ENCODE peak calls at places on chromosomes 2 and 18, in five cellular contexts. D is LoVo, Y is left kidney, F is H9, O is AG08396. V is an unnamed sample.

GRCh38 chr2:200306969-200307811 is 697 bp downstream of the SPATS2L start:
- DNase-seq in D (peak), Y (peak), F (peak), O (peak), V (peak)

GRCh38 chr2:127721978-127722355 is 20.7 kb downstream of the SFT2D3 start:
- DNase-seq in D (no peak), Y (no peak), F (no peak), O (no peak), V (no peak)

GRCh38 chr18:68299906-68300305 is 415.0 kb downstream of the TMX3 start:
- DNase-seq in D (no peak), Y (no peak), F (no peak), O (no peak), V (no peak)

GRCh38 chr2:88452151-88452851 is at the start of gene FOXI3:
- DNase-seq in D (no peak), Y (peak), F (peak), O (no peak), V (no peak)

GRCh38 chr2:158112971-158113370 is 11.3 kb downstream of the UPP2 start:
- DNase-seq in D (no peak), Y (no peak), F (no peak), O (no peak), V (no peak)

GRCh38 chr2:11896386-11896785 is 150.0 kb downstream of the LPIN1 start:
- DNase-seq in D (no peak), Y (no peak), F (no peak), O (no peak), V (no peak)

GRCh38 chr2:88828397-88829137 is 137.1 kb downstream of the RPIA start:
- DNase-seq in D (no peak), Y (no peak), F (no peak), O (no peak), V (no peak)

GRCh38 chr2:50181212-50181611 is 850.7 kb downstream of the NRXN1 start:
- DNase-seq in D (no peak), Y (peak), F (no peak), O (no peak), V (no peak)

GRCh38 chr2:237062585-237062984 is 23.1 kb upstream of the COPS8 start:
- DNase-seq in D (no peak), Y (no peak), F (no peak), O (no peak), V (no peak)

GRCh38 chr2:179579744-179580143 is 281.7 kb downstream of the ZNF385B start:
- DNase-seq in D (peak), Y (no peak), F (no peak), O (no peak), V (no peak)

GRCh38 chr2:55902429-55902828 is 21.2 kb downstream of the EFEMP1 start:
- DNase-seq in D (no peak), Y (no peak), F (no peak), O (no peak), V (no peak)

GRCh38 chr2:56197816-56198215 is 14.0 kb downstream of the CCDC85A start:
- DNase-seq in D (no peak), Y (no peak), F (no peak), O (no peak), V (no peak)

V was measured in occipital lobe.